ENCODE peak calls at places on chromosomes 16 and 17, in nine cellular contexts. A, H, X, S, J, M, V, I and F are unnamed samples.

GRCh38 chr17:29838961-29839360 is 91.1 kb downstream of the SSH2 start:
- DNase-seq in A (peak), H (no peak), X (peak), S (peak), J (no peak), M (no peak), V (peak), I (peak), F (peak)

GRCh38 chr17:41263212-41263611 is 2.0 kb upstream of the KRTAP9-6 start:
- DNase-seq in A (no peak), H (no peak), X (no peak), S (no peak), J (no peak), M (no peak), V (no peak), I (no peak), F (no peak)

GRCh38 chr17:82434216-82434565 is 15.8 kb upstream of the OGFOD3 start:
- DNase-seq in A (no peak), H (no peak), X (no peak), S (no peak), J (no peak), M (no peak), V (no peak), I (no peak), F (no peak)

GRCh38 chr17:1229891-1230571 is 40.2 kb upstream of the BHLHA9 start:
- DNase-seq in A (no peak), H (no peak), X (no peak), S (no peak), J (no peak), M (no peak), V (no peak), I (no peak), F (no peak)

GRCh38 chr17:72900542-72900941 is 191.9 kb downstream of the SLC39A11 start:
- DNase-seq in A (peak), H (no peak), X (no peak), S (no peak), J (no peak), M (no peak), V (no peak), I (no peak), F (no peak)

GRCh38 chr16:49855822-49856740 is at the start of gene ZNF423:
- DNase-seq in A (peak), H (no peak), X (no peak), S (peak), J (no peak), M (no peak), V (peak), I (no peak), F (peak)

GRCh38 chr17:76421054-76421427 is 31.9 kb downstream of the UBE2O start:
- DNase-seq in A (no peak), H (no peak), X (peak), S (no peak), J (peak), M (no peak), V (no peak), I (no peak), F (no peak)

GRCh38 chr16:73172621-73173312 is 124.8 kb upstream of the ZFHX3 start:
- DNase-seq in A (peak), H (peak), X (peak), S (no peak), J (peak), M (peak), V (peak), I (peak), F (peak)

GRCh38 chr16:79811541-79811940 is 211.0 kb upstream of the MAF start:
- DNase-seq in A (no peak), H (no peak), X (peak), S (no peak), J (no peak), M (no peak), V (no peak), I (peak), F (no peak)

GRCh38 chr17:4934173-4934979 is 2.3 kb downstream of the GP1BA start:
- DNase-seq in A (peak), H (no peak), X (peak), S (peak), J (peak), M (no peak), V (no peak), I (peak), F (no peak)

GRCh38 chr17:3683054-3683511 is 12.9 kb downstream of the P2RX5 start:
- DNase-seq in A (peak), H (no peak), X (no peak), S (peak), J (no peak), M (no peak), V (peak), I (no peak), F (peak)

GRCh38 chr17:65987988-65988387 is 203.9 kb downstream of the CEP112 start:
- DNase-seq in A (no peak), H (peak), X (peak), S (peak), J (peak), M (peak), V (peak), I (peak), F (no peak)

GRCh38 chr17:48639136-48639535 is 13.0 kb upstream of the HOXB9 start:
- DNase-seq in A (no peak), H (no peak), X (no peak), S (no peak), J (no peak), M (no peak), V (no peak), I (no peak), F (no peak)

GRCh38 chr17:40443988-40444899 is 994 bp downstream of the IGFBP4 start:
- DNase-seq in A (no peak), H (no peak), X (peak), S (no peak), J (no peak), M (no peak), V (no peak), I (no peak), F (no peak)

GRCh38 chr17:41678411-41678906 is 10.2 kb upstream of the EIF1 start:
- DNase-seq in A (no peak), H (no peak), X (peak), S (no peak), J (no peak), M (no peak), V (no peak), I (no peak), F (no peak)

GRCh38 chr16:56042416-56042815 is 148.9 kb upstream of the GNAO1 start:
- DNase-seq in A (no peak), H (no peak), X (no peak), S (no peak), J (no peak), M (no peak), V (no peak), I (no peak), F (no peak)

GRCh38 chr16:56047307-56048234 is 143.7 kb upstream of the GNAO1 start:
- DNase-seq in A (peak), H (no peak), X (no peak), S (no peak), J (no peak), M (no peak), V (peak), I (no peak), F (no peak)

GRCh38 chr16:56038564-56039098 is 152.7 kb upstream of the GNAO1 start:
- DNase-seq in A (no peak), H (no peak), X (no peak), S (no peak), J (no peak), M (no peak), V (no peak), I (no peak), F (no peak)

GRCh38 chr16:56041556-56042140 is 149.6 kb upstream of the GNAO1 start:
- DNase-seq in A (peak), H (no peak), X (no peak), S (peak), J (no peak), M (no peak), V (peak), I (no peak), F (no peak)
- TF ChIP-seq CTCF in A (no peak), H (peak), X (no peak), S (peak), J (no peak), M (no peak), V (peak), I (no peak), F (peak)

GRCh38 chr16:88662843-88663606 is at the start of gene MVD:
- DNase-seq in A (peak), H (peak), X (peak), S (peak), J (peak), M (peak), V (peak), I (peak), F (peak)
- TF ChIP-seq CTCF in A (no peak), H (peak), X (no peak), S (no peak), J (no peak), M (peak), V (peak), I (no peak), F (no peak)

DNA sequence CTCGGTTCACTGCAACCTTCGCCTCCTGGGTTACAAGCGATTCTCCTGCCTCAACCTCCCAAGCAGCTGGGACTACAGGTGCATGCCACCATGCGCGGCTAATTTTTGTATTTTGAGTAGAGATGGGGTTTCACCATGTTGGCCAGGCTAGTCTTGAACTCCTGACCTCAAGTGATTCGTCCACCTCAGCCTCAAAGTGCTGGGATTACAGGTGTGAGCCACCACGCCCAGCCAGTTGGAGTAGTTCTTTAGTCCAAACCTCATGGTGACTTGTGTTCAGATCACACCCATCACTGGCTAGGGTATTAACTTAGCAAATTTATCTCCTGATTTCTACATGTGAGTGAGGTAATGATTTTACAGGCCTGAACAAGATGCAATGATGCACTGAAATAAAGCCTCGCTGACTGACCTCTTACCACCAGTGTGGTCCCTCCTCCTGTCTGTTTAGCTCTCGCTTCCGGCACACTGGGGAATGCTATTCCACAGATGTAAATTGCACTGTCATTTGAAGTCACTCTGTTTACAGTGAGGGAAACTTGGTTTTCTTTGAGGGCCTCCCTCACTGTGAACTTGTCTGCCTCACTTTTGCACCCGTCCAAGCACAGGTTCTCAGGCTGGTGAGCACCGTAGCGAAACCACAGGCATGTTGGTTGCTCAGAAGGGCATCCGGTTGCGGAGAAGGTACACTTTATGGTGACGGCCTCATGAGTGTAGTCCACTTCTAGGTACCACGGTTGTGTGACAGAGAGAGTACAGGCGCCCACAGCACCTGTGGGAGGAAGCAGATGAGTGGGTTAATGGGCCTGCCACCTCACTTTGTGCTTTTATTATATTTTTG is 5.5 kb downstream of the IGSF6 start:
- DNase-seq in A (no peak), H (no peak), X (no peak), S (no peak), J (no peak), M (no peak), V (no peak), I (no peak), F (no peak)
- TF ChIP-seq CTCF in A (no peak), H (no peak), X (no peak), S (no peak), J (no peak), M (no peak), V (no peak), I (no peak), F (no peak)

GRCh38 chr16:51343411-51343810 is 192.3 kb upstream of the SALL1 start:
- DNase-seq in A (no peak), H (no peak), X (peak), S (no peak), J (peak), M (no peak), V (no peak), I (peak), F (no peak)

GRCh38 chr16:51337662-51338061 is 186.6 kb upstream of the SALL1 start:
- DNase-seq in A (no peak), H (no peak), X (no peak), S (peak), J (no peak), M (no peak), V (peak), I (no peak), F (no peak)
- TF ChIP-seq CTCF in A (no peak), H (peak), X (peak), S (no peak), J (no peak), M (peak), V (peak), I (peak), F (peak)

GRCh38 chr17:55830699-55831098 is 79.8 kb downstream of the PCTP start:
- DNase-seq in A (peak), H (no peak), X (no peak), S (no peak), J (no peak), M (no peak), V (no peak), I (no peak), F (no peak)

GRCh38 chr17:55830210-55830609 is 79.4 kb downstream of the PCTP start:
- DNase-seq in A (no peak), H (no peak), X (no peak), S (no peak), J (no peak), M (no peak), V (no peak), I (no peak), F (no peak)

GRCh38 chr17:55820675-55821074 is 69.8 kb downstream of the PCTP start:
- DNase-seq in A (no peak), H (no peak), X (no peak), S (no peak), J (no peak), M (no peak), V (no peak), I (no peak), F (no peak)

GRCh38 chr17:55825213-55825612 is 74.4 kb downstream of the PCTP start:
- DNase-seq in A (no peak), H (no peak), X (peak), S (no peak), J (no peak), M (no peak), V (peak), I (no peak), F (no peak)
- TF ChIP-seq CTCF in A (peak), H (peak), X (peak), S (no peak), J (no peak), M (no peak), V (peak), I (no peak), F (peak)

GRCh38 chr16:81405702-81406113 is 38.9 kb upstream of the CMIP start:
- DNase-seq in A (no peak), H (peak), X (peak), S (peak), J (peak), M (peak), V (no peak), I (peak), F (no peak)
- TF ChIP-seq CTCF in A (peak), H (peak), X (peak), S (no peak), J (peak), M (no peak), V (no peak), I (peak), F (peak)

DNA sequence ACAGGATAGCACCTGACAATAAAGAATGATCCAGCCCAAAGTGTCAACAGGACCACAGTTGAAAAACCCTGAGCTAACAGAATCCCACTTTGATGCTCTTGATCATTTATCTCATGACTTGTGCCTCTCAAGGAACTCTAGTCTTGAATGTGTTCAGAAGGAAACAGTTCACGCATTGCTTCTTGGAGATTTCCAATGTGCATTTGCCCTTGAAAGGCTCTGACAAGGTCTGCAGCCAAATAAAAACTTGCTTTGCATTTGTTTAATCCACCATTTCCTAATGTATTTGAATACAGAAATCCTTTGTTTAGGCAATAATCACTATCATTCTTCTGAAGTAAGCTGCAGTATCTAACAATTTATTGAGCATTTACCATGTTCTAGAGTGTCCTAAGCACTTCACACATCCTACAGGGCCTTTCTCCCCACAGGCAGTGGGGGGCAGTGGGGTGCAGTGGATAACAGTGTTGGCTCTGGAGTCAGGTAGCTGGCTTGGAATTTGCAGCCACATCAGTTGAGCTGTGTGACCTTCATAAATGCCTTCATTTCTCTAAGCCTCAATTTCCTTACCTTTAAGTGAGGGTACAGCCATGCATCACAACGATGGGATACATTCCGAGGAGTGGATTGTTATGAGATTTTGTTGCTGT is 239.7 kb downstream of the XYLT1 start:
- DNase-seq in A (no peak), H (no peak), X (no peak), S (no peak), J (no peak), M (no peak), V (no peak), I (no peak), F (no peak)
- TF ChIP-seq CTCF in A (no peak), H (no peak), X (no peak), S (no peak), J (no peak), M (no peak), V (no peak), I (no peak), F (no peak)

GRCh38 chr17:15882777-15883176 is 62.2 kb upstream of the ADORA2B start:
- DNase-seq in A (no peak), H (no peak), X (no peak), S (no peak), J (no peak), M (no peak), V (no peak), I (no peak), F (no peak)

GRCh38 chr17:15885770-15886169 is 59.2 kb upstream of the ADORA2B start:
- DNase-seq in A (no peak), H (no peak), X (no peak), S (no peak), J (peak), M (no peak), V (no peak), I (no peak), F (no peak)

GRCh38 chr17:15884731-15885130 is 60.2 kb upstream of the ADORA2B start:
- DNase-seq in A (no peak), H (no peak), X (peak), S (no peak), J (peak), M (no peak), V (no peak), I (no peak), F (no peak)

GRCh38 chr17:15883617-15884111 is 61.3 kb upstream of the ADORA2B start:
- DNase-seq in A (no peak), H (peak), X (peak), S (no peak), J (peak), M (peak), V (no peak), I (peak), F (no peak)

GRCh38 chr17:15882058-15882720 is 62.7 kb upstream of the ADORA2B start:
- DNase-seq in A (no peak), H (no peak), X (no peak), S (peak), J (no peak), M (no peak), V (peak), I (no peak), F (no peak)
- TF ChIP-seq CTCF in A (no peak), H (peak), X (no peak), S (no peak), J (no peak), M (peak), V (peak), I (peak), F (no peak)